ENCODE peak calls at places on chromosome 6, in ten cellular contexts. M, R, T, F, K, J, W, P, C and Q are unnamed samples.

GRCh38 chr6:17985934-17986655 is 1.3 kb downstream of the KIF13A start:
- DNase-seq in T (no peak), C (no peak), R (no peak), K (no peak), W (no peak), P (no peak), J (no peak), F (no peak), M (no peak), Q (no peak)

GRCh38 chr6:169008641-169009040 is 245.0 kb downstream of the THBS2 start:
- DNase-seq in P (no peak), J (no peak), M (no peak), C (peak), F (no peak), K (peak), R (no peak), W (no peak), T (no peak), Q (no peak)

GRCh38 chr6:26155066-26155925 is 68.1 kb downstream of the HFE start:
- DNase-seq in P (peak), W (peak), R (no peak), J (peak), M (no peak), F (peak), T (no peak), K (peak), C (no peak), Q (peak)

GRCh38 chr6:35011096-35012041 is 122.3 kb downstream of the ANKS1A start:
- DNase-seq in F (no peak), J (no peak), M (no peak), C (no peak), R (no peak), K (no peak), W (no peak), P (no peak), T (no peak), Q (no peak)

GRCh38 chr6:88311561-88311960 is 145.4 kb upstream of the CNR1 start:
- DNase-seq in P (no peak), J (no peak), M (no peak), K (no peak), T (no peak), R (no peak), F (no peak), C (no peak), W (no peak), Q (no peak)

GRCh38 chr6:36727491-36728021 is 29.9 kb downstream of the RAB44 start:
- DNase-seq in K (no peak), T (peak), F (no peak), J (no peak), P (no peak), R (no peak), M (no peak), C (peak), W (peak), Q (no peak)

GRCh38 chr6:143564484-143565017 is 53.0 kb upstream of the FUCA2 start:
- DNase-seq in M (no peak), P (no peak), K (no peak), T (no peak), W (no peak), F (no peak), R (no peak), C (no peak), J (no peak), Q (no peak)

GRCh38 chr6:28497893-28498292 is 17.7 kb downstream of the GPX6 start:
- DNase-seq in W (no peak), M (no peak), R (no peak), F (no peak), K (no peak), T (no peak), P (no peak), J (no peak), C (no peak), Q (no peak)

GRCh38 chr6:39831701-39832100 is 39.5 kb downstream of the DAAM2 start:
- DNase-seq in J (no peak), R (no peak), T (no peak), F (no peak), M (no peak), C (no peak), K (no peak), P (no peak), W (no peak), Q (no peak)

GRCh38 chr6:146851837-146852236 is 253.1 kb downstream of the ADGB start:
- DNase-seq in F (no peak), M (no peak), K (no peak), J (no peak), P (no peak), W (peak), R (no peak), C (no peak), T (peak), Q (no peak)

GRCh38 chr6:169833258-169833794 is 81.9 kb downstream of the ERMARD start:
- DNase-seq in P (no peak), W (no peak), K (no peak), F (no peak), T (peak), R (no peak), J (no peak), C (no peak), M (no peak), Q (no peak)

GRCh38 chr6:15247750-15248450 is 2.0 kb downstream of the JARID2 start:
- DNase-seq in W (peak), C (no peak), M (peak), T (peak), R (peak), J (peak), K (no peak), F (peak), P (peak), Q (peak)

GRCh38 chr6:166650824-166651223 is 23.8 kb upstream of the RPS6KA2 start:
- DNase-seq in P (no peak), C (no peak), W (no peak), R (no peak), F (no peak), M (no peak), J (no peak), K (no peak), T (no peak), Q (no peak)

GRCh38 chr6:53793318-53793975 is 1.4 kb upstream of the LRRC1 start:
- DNase-seq in R (no peak), C (no peak), J (peak), W (peak), F (peak), K (peak), P (peak), M (peak), T (peak), Q (peak)

GRCh38 chr6:158042245-158042798 is 60.7 kb downstream of the SYNJ2 start:
- DNase-seq in R (no peak), K (no peak), C (no peak), T (peak), F (peak), W (peak), P (no peak), J (peak), M (no peak), Q (no peak)

GRCh38 chr6:107603029-107603428 is 113.1 kb downstream of the SOBP start:
- DNase-seq in P (no peak), R (no peak), W (no peak), J (no peak), M (no peak), K (no peak), F (no peak), C (no peak), T (no peak), Q (no peak)